ENCODE peak calls at places on chromosomes 11 and 22, in five cellular contexts. N, Q, D, M and T are unnamed samples.

GRCh38 chr11:34345012-34345804 is 12.6 kb downstream of the ABTB2 start:
- DNase-seq in D (peak; percentile 76), Q (peak; percentile 85), M (peak; percentile 73), N (no peak), T (peak; percentile 95)

GRCh38 chr22:44005524-44005923 is 18.6 kb upstream of the PARVB start:
- DNase-seq in D (no peak), Q (no peak), M (no peak), N (no peak), T (no peak)

GRCh38 chr11:116379185-116379828 is 393.5 kb downstream of the BUD13 start:
- DNase-seq in N (no peak), D (no peak), Q (peak; percentile 26), M (no peak), T (peak; percentile 31)

GRCh38 chr11:130051077-130051476 is 18.6 kb upstream of the APLP2 start:
- DNase-seq in N (no peak), M (peak; percentile 31), D (no peak), Q (no peak), T (no peak)

GRCh38 chr11:13209379-13209778 is 68.2 kb upstream of the BMAL1 start:
- DNase-seq in M (no peak), D (no peak), N (no peak), Q (no peak), T (no peak)

GRCh38 chr22:41818011-41818410 is 14.9 kb upstream of the SREBF2 start:
- DNase-seq in N (no peak), Q (no peak), D (no peak), M (no peak), T (no peak)

GRCh38 chr11:75233688-75234295 is 6.8 kb upstream of the TPBGL start:
- DNase-seq in N (no peak), Q (peak; percentile 49), D (no peak), M (peak; percentile 39), T (peak; percentile 77)

GRCh38 chr11:26331911-26332571 is at the start of gene ANO3:
- DNase-seq in N (peak; percentile 83), Q (peak; percentile 80), M (peak; percentile 84), D (peak; percentile 87), T (peak; percentile 63)

GRCh38 chr11:28618426-28618825 is 510.2 kb downstream of the METTL15 start:
- DNase-seq in M (no peak), D (no peak), N (no peak), Q (no peak), T (peak; percentile 45)

GRCh38 chr22:40289991-40290459 is 56.3 kb upstream of the ADSL start:
- DNase-seq in Q (no peak), M (no peak), N (no peak), D (no peak), T (no peak)

GRCh38 chr11:79439893-79440450 is 858 bp downstream of the TENM4 start:
- DNase-seq in M (no peak), D (peak; percentile 83), Q (peak; percentile 23), N (peak; percentile 74), T (no peak)

GRCh38 chr11:76327756-76328388 is 53.1 kb downstream of the THAP12 start:
- DNase-seq in M (no peak), Q (no peak), N (peak; percentile 67), D (no peak), T (no peak)

GRCh38 chr11:116170526-116171120 is 602.2 kb downstream of the BUD13 start:
- DNase-seq in Q (no peak), M (no peak), D (no peak), N (no peak), T (no peak)

GRCh38 chr11:67434395-67434881 is 3.0 kb downstream of the PTPRCAP start:
- DNase-seq in N (no peak), Q (no peak), D (no peak), M (no peak), T (no peak)

GRCh38 chr11:39374963-39375698 is 2084.3 kb downstream of the LRRC4C start:
- DNase-seq in N (no peak), M (no peak), D (no peak), Q (peak; percentile 16), T (peak; percentile 67)

GRCh38 chr11:70882716-70883085 is 369.7 kb downstream of the SHANK2 start:
- DNase-seq in D (peak; percentile 46), M (no peak), Q (no peak), N (no peak), T (no peak)